ENCODE peak calls at places on chromosomes 12 and 14, in ten cellular contexts. W, R, D, Z, V, B, P, E, I and Q are unnamed samples.
A peak's percentile ranks its signal among the peaks of the same experiment; 100 is the strongest.

GRCh38 chr12:3253682-3254275 is 176.6 kb downstream of the TSPAN9 start:
- DNase-seq in B (no peak), E (no peak), V (no peak), P (no peak), I (no peak), R (no peak), Z (no peak), D (no peak), W (no peak), Q (no peak)

GRCh38 chr12:1534708-1535107 is 59.7 kb downstream of the FBXL14 start:
- DNase-seq in R (no peak), D (no peak), E (no peak), B (no peak), P (no peak), V (no peak), I (peak; percentile 67), Z (no peak), W (no peak), Q (no peak)

GRCh38 chr12:22562187-22563028 is 18.1 kb upstream of the C2CD5 start:
- DNase-seq in V (no peak), W (no peak), B (no peak), Z (no peak), I (no peak), D (no peak), P (no peak), E (no peak), R (no peak), Q (no peak)

GRCh38 chr12:113241191-113242017 is 20.1 kb downstream of the TPCN1 start:
- DNase-seq in D (peak; percentile 90), R (no peak), P (peak; percentile 87), V (no peak), B (peak; percentile 75), I (no peak), W (no peak), E (peak; percentile 97), Z (no peak), Q (peak; percentile 85)

GRCh38 chr14:99734406-99735051 is 50.4 kb downstream of the CYP46A1 start:
- DNase-seq in W (no peak), D (no peak), Z (no peak), V (no peak), B (no peak), E (no peak), P (peak; percentile 21), R (no peak), I (no peak), Q (no peak)

GRCh38 chr12:76201758-76202157 is 117.3 kb upstream of the NAP1L1 start:
- DNase-seq in V (no peak), W (no peak), B (no peak), D (no peak), Z (no peak), E (no peak), P (no peak), I (no peak), R (no peak), Q (no peak)

GRCh38 chr12:82757059-82757458 is 70.4 kb downstream of the TMTC2 start:
- DNase-seq in E (no peak), B (peak; percentile 31), W (no peak), V (peak; percentile 57), Z (no peak), R (no peak), I (no peak), D (no peak), P (no peak), Q (no peak)

GRCh38 chr14:105012171-105012985 is 8.5 kb downstream of the CDCA4 start:
- DNase-seq in I (no peak), Z (no peak), P (no peak), W (no peak), R (no peak), D (no peak), V (no peak), E (no peak), B (no peak), Q (no peak)

GRCh38 chr12:7374423-7375144 is 69.4 kb downstream of the CD163L1 start:
- DNase-seq in W (peak; percentile 47), D (peak; percentile 26), V (no peak), P (peak; percentile 85), R (no peak), B (peak; percentile 7), Z (peak; percentile 91), I (peak; percentile 50), E (peak; percentile 48), Q (no peak)

GRCh38 chr12:7375145-7375543 is 68.8 kb downstream of the CD163L1 start:
- DNase-seq in D (no peak), E (peak; percentile 32), W (no peak), R (no peak), Z (no peak), B (no peak), V (no peak), I (no peak), P (no peak), Q (no peak)

GRCh38 chr12:7373226-7373625 is 69.4 kb downstream of the ACSM4 start:
- DNase-seq in V (no peak), Z (no peak), B (no peak), E (no peak), R (no peak), W (no peak), P (no peak), D (no peak), I (no peak), Q (no peak)

GRCh38 chr12:7369274-7369729 is 65.4 kb downstream of the ACSM4 start:
- DNase-seq in P (no peak), Z (no peak), V (peak; percentile 2), E (peak; percentile 24), D (peak; percentile 73), R (no peak), B (peak; percentile 5), W (peak; percentile 81), I (peak; percentile 76), Q (peak; percentile 16)
- H3K4me3 ChIP-seq in P (no peak overlapping the region), Z (no peak overlapping the region), V (no peak overlapping the region), E (no peak overlapping the region), D (no peak overlapping the region), R (no peak overlapping the region), B (no peak overlapping the region), W (peak overlapping the region; percentile 44), I (peak overlapping the region; percentile 43), Q (no peak overlapping the region)

GRCh38 chr14:69226178-69226577 is 33.8 kb upstream of the GALNT16 start:
- DNase-seq in D (no peak), V (peak; percentile 74), W (no peak), R (no peak), P (no peak), B (peak; percentile 84), Z (no peak), I (no peak), E (no peak), Q (no peak)

GRCh38 chr14:69231486-69231885 is 28.5 kb upstream of the GALNT16 start:
- DNase-seq in D (no peak), Z (no peak), W (no peak), B (peak; percentile 5), E (no peak), I (no peak), P (no peak), V (no peak), R (no peak), Q (no peak)

GRCh38 chr14:69224946-69225345 is 33.6 kb downstream of the EXD2 start:
- DNase-seq in I (no peak), D (no peak), V (no peak), Z (no peak), E (no peak), W (no peak), B (no peak), P (no peak), R (no peak), Q (no peak)

GRCh38 chr14:69232388-69232787 is 27.6 kb upstream of the GALNT16 start:
- DNase-seq in W (no peak), Z (no peak), P (no peak), R (no peak), I (no peak), E (no peak), D (no peak), B (no peak), V (no peak), Q (no peak)

DNA sequence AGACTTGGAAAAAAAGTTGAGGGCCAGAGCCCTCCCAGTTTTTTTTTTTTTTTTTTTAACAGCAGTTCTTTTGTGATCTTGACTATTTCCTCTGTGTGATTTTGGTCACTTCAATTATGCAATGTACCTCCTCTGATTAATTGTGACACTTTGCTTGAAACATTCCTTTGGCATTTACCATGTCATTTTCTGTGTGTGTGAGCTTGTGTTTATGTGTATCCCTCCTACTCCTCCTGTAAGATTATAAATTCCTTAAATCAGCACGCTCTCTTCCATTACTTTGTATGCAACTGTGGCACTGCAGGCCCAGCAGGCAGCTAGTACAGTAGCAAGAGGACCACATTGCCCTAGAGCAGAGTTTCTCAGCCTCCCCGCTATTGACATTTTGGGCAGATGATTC is 33.2 kb upstream of the GALNT16 start:
- DNase-seq in R (no peak), E (no peak), P (no peak), Z (no peak), W (no peak), D (no peak), B (peak; percentile 31), V (peak; percentile 23), I (no peak), Q (no peak)
- TF ChIP-seq CTCF in R (no peak), E (no peak), P (no peak), Z (no peak), W (no peak), D (no peak), B (no peak), V (no peak), I (no peak), Q (no peak)

GRCh38 chr12:14403711-14404164 is 38.3 kb downstream of the ATF7IP start:
- DNase-seq in P (no peak), Z (no peak), I (peak; percentile 72), V (peak; percentile 94), E (peak; percentile 29), B (peak; percentile 89), D (no peak), R (peak; percentile 19), W (no peak), Q (peak; percentile 60)

GRCh38 chr12:14410841-14411569 is 45.5 kb downstream of the ATF7IP start:
- DNase-seq in D (no peak), W (no peak), P (no peak), R (peak; percentile 22), Z (no peak), B (no peak), E (peak; percentile 63), V (no peak), I (no peak), Q (no peak)

GRCh38 chr12:14410177-14410576 is 44.7 kb downstream of the ATF7IP start:
- DNase-seq in V (peak; percentile 60), R (no peak), B (peak; percentile 85), D (no peak), W (no peak), Z (no peak), I (no peak), E (no peak), P (no peak), Q (no peak)

GRCh38 chr12:14403293-14403692 is 37.8 kb downstream of the ATF7IP start:
- DNase-seq in Z (no peak), E (no peak), V (no peak), D (no peak), B (no peak), P (no peak), I (no peak), R (no peak), W (no peak), Q (no peak)

DNA sequence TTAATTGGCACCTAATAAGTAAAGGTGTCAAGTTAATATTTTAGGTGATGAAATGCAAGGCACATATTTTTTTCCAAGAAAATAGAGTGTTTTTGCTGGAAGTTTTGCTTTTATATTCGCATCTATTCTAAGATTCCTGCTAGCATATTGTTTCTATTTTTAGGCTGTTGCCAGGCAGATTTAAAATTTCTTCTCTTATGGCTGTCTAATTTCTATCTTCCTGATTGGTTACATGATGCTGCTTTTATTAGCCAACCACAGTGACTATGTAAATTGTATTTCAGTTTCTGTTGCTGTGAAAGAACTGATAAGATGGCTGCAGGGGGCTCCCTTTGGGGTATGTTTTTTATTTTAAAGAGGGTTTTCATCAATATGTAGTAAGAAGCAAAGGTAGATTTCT is 42.7 kb downstream of the ATF7IP start:
- DNase-seq in D (no peak), R (no peak), I (peak; percentile 22), W (no peak), P (no peak), B (peak; percentile 58), E (peak; percentile 15), V (peak; percentile 57), Z (peak; percentile 81), Q (no peak)
- H3K4me3 ChIP-seq in D (no peak overlapping the region), R (no peak overlapping the region), I (no peak overlapping the region), W (no peak overlapping the region), P (no peak overlapping the region), B (no peak overlapping the region), E (no peak overlapping the region), V (no peak overlapping the region), Z (no peak overlapping the region), Q (no peak overlapping the region)

DNA sequence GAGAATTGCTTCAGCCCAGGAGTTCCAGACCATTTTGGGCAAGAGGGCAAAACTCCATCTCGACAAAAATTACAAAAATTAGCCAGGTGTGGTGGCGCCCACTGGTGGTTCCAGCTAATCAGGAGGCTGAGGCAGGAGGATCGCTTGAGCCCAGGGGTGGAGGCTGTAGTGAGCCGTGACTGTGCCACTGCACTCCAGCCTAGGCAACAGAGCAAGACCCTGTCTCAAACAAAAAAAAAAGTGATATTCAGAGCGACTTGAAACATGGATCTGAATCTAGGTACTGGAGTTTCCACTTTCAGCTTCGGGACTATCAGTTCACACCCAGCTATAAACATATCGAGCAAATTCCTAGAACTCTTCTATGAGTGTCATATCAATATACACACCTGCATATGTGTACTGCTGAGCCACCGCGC is 16.3 kb upstream of the RNF34 start:
- DNase-seq in E (no peak), P (no peak), V (no peak), R (no peak), B (no peak), Z (no peak), I (no peak), D (no peak), W (no peak), Q (no peak)
- TF ChIP-seq CTCF in E (peak; percentile 53), P (peak; percentile 19), V (peak; percentile 10), R (no peak), B (no peak), Z (peak; percentile 42), I (no peak), D (no peak), W (peak; percentile 66), Q (peak; percentile 25)